ENCODE peak calls at places on chromosome 11, in ten cellular contexts. One of them, this sample, is unnamed.

GRCh38 chr11:61129608-61130523 is 27.6 kb downstream of the CD5 start:
- DNase-seq in AG04449: peak; percentile 65
- DNase-seq in H1: peak; percentile 98
- DNase-seq in stomach: peak; percentile 94
- DNase-seq in RWPE2: peak; percentile 87
- DNase-seq in AG09309: peak; percentile 66
- DNase-seq in CD8-positive, alpha-beta T cell: peak; percentile 95
- DNase-seq in cardiac muscle cell: peak; percentile 90
- DNase-seq in spleen: peak; percentile 98
- DNase-seq in dorsolateral prefrontal cortex: peak; percentile 86
- DNase-seq in this sample: peak; percentile 75

GRCh38 chr11:1843098-1843473 is 4.3 kb downstream of the TNNI2 start:
- DNase-seq in AG04449: no peak
- DNase-seq in H1: no peak
- DNase-seq in stomach: no peak
- DNase-seq in RWPE2: no peak
- DNase-seq in AG09309: no peak
- DNase-seq in CD8-positive, alpha-beta T cell: no peak
- DNase-seq in cardiac muscle cell: no peak
- DNase-seq in spleen: peak; percentile 83
- DNase-seq in dorsolateral prefrontal cortex: no peak
- DNase-seq in this sample: no peak

GRCh38 chr11:10931761-10932700 is 74.2 kb upstream of the ZBED5 start:
- DNase-seq in AG04449: no peak
- DNase-seq in H1: peak; percentile 71
- DNase-seq in stomach: no peak
- DNase-seq in RWPE2: no peak
- DNase-seq in AG09309: no peak
- DNase-seq in CD8-positive, alpha-beta T cell: no peak
- DNase-seq in cardiac muscle cell: peak; percentile 47
- DNase-seq in spleen: no peak
- DNase-seq in dorsolateral prefrontal cortex: peak; percentile 46
- DNase-seq in this sample: no peak

GRCh38 chr11:103359221-103359620 is 250.0 kb downstream of the DYNC2H1 start:
- DNase-seq in AG04449: no peak
- DNase-seq in H1: no peak
- DNase-seq in stomach: no peak
- DNase-seq in RWPE2: no peak
- DNase-seq in AG09309: no peak
- DNase-seq in CD8-positive, alpha-beta T cell: no peak
- DNase-seq in cardiac muscle cell: no peak
- DNase-seq in spleen: no peak
- DNase-seq in dorsolateral prefrontal cortex: no peak
- DNase-seq in this sample: no peak

GRCh38 chr11:28833670-28834069 is 725.5 kb downstream of the METTL15 start:
- DNase-seq in AG04449: peak; percentile 98
- DNase-seq in H1: no peak
- DNase-seq in stomach: no peak
- DNase-seq in RWPE2: no peak
- DNase-seq in AG09309: peak; percentile 97
- DNase-seq in CD8-positive, alpha-beta T cell: no peak
- DNase-seq in cardiac muscle cell: no peak
- DNase-seq in spleen: no peak
- DNase-seq in dorsolateral prefrontal cortex: no peak
- DNase-seq in this sample: peak; percentile 82

GRCh38 chr11:1946812-1947480 is at the start of gene MRPL23:
- DNase-seq in AG04449: no peak
- DNase-seq in H1: no peak
- DNase-seq in stomach: no peak
- DNase-seq in RWPE2: no peak
- DNase-seq in AG09309: no peak
- DNase-seq in CD8-positive, alpha-beta T cell: no peak
- DNase-seq in cardiac muscle cell: no peak
- DNase-seq in spleen: peak; percentile 68
- DNase-seq in dorsolateral prefrontal cortex: no peak
- DNase-seq in this sample: no peak

GRCh38 chr11:126308271-126308671 is 4.4 kb downstream of the DCPS start:
- DNase-seq in AG04449: no peak
- DNase-seq in H1: no peak
- DNase-seq in stomach: no peak
- DNase-seq in RWPE2: no peak
- DNase-seq in AG09309: no peak
- DNase-seq in CD8-positive, alpha-beta T cell: no peak
- DNase-seq in cardiac muscle cell: no peak
- DNase-seq in spleen: no peak
- DNase-seq in dorsolateral prefrontal cortex: no peak
- DNase-seq in this sample: no peak

GRCh38 chr11:17917556-17917955 is 95.3 kb downstream of the SERGEF start:
- DNase-seq in AG04449: no peak
- DNase-seq in H1: no peak
- DNase-seq in stomach: no peak
- DNase-seq in RWPE2: no peak
- DNase-seq in AG09309: no peak
- DNase-seq in CD8-positive, alpha-beta T cell: no peak
- DNase-seq in cardiac muscle cell: no peak
- DNase-seq in spleen: no peak
- DNase-seq in dorsolateral prefrontal cortex: no peak
- DNase-seq in this sample: no peak

GRCh38 chr11:63635762-63636465 is 21.7 kb upstream of the PLAAT3 start:
- DNase-seq in AG04449: no peak
- DNase-seq in H1: peak; percentile 85
- DNase-seq in stomach: peak; percentile 63
- DNase-seq in RWPE2: no peak
- DNase-seq in AG09309: no peak
- DNase-seq in CD8-positive, alpha-beta T cell: peak; percentile 82
- DNase-seq in cardiac muscle cell: peak; percentile 67
- DNase-seq in spleen: no peak
- DNase-seq in dorsolateral prefrontal cortex: peak; percentile 71
- DNase-seq in this sample: peak; percentile 45

GRCh38 chr11:115503083-115503885 is 931 bp downstream of the CADM1 start:
- DNase-seq in AG04449: no peak
- DNase-seq in H1: peak; percentile 77
- DNase-seq in stomach: peak; percentile 69
- DNase-seq in RWPE2: no peak
- DNase-seq in AG09309: no peak
- DNase-seq in CD8-positive, alpha-beta T cell: peak; percentile 48
- DNase-seq in cardiac muscle cell: peak; percentile 86
- DNase-seq in spleen: peak; percentile 81
- DNase-seq in dorsolateral prefrontal cortex: peak; percentile 80
- DNase-seq in this sample: no peak

GRCh38 chr11:63869171-63869591 is 30.3 kb downstream of the MARK2 start:
- DNase-seq in AG04449: no peak
- DNase-seq in H1: no peak
- DNase-seq in stomach: no peak
- DNase-seq in RWPE2: no peak
- DNase-seq in AG09309: no peak
- DNase-seq in CD8-positive, alpha-beta T cell: no peak
- DNase-seq in cardiac muscle cell: no peak
- DNase-seq in spleen: no peak
- DNase-seq in dorsolateral prefrontal cortex: no peak
- DNase-seq in this sample: no peak

GRCh38 chr11:62444835-62445234 is 26.0 kb downstream of the SCGB1A1 start:
- DNase-seq in AG04449: no peak
- DNase-seq in H1: no peak
- DNase-seq in stomach: no peak
- DNase-seq in RWPE2: no peak
- DNase-seq in AG09309: no peak
- DNase-seq in CD8-positive, alpha-beta T cell: no peak
- DNase-seq in cardiac muscle cell: no peak
- DNase-seq in spleen: no peak
- DNase-seq in dorsolateral prefrontal cortex: no peak
- DNase-seq in this sample: no peak

GRCh38 chr11:124843616-124843910 is 21.7 kb upstream of the ROBO3 start:
- DNase-seq in AG04449: no peak
- DNase-seq in H1: no peak
- DNase-seq in stomach: no peak
- DNase-seq in RWPE2: no peak
- DNase-seq in AG09309: no peak
- DNase-seq in CD8-positive, alpha-beta T cell: no peak
- DNase-seq in cardiac muscle cell: no peak
- DNase-seq in spleen: no peak
- DNase-seq in dorsolateral prefrontal cortex: no peak
- DNase-seq in this sample: no peak

GRCh38 chr11:84853841-84854497 is 773.2 kb downstream of the DLG2 start:
- DNase-seq in AG04449: no peak
- DNase-seq in H1: no peak
- DNase-seq in stomach: no peak
- DNase-seq in RWPE2: no peak
- DNase-seq in AG09309: no peak
- DNase-seq in CD8-positive, alpha-beta T cell: no peak
- DNase-seq in cardiac muscle cell: no peak
- DNase-seq in spleen: no peak
- DNase-seq in dorsolateral prefrontal cortex: no peak
- DNase-seq in this sample: no peak

GRCh38 chr11:19601235-19601634 is 111.4 kb upstream of the NAV2 start:
- DNase-seq in AG04449: no peak
- DNase-seq in H1: no peak
- DNase-seq in stomach: no peak
- DNase-seq in RWPE2: no peak
- DNase-seq in AG09309: no peak
- DNase-seq in CD8-positive, alpha-beta T cell: no peak
- DNase-seq in cardiac muscle cell: no peak
- DNase-seq in spleen: no peak
- DNase-seq in dorsolateral prefrontal cortex: no peak
- DNase-seq in this sample: no peak

GRCh38 chr11:19602406-19602805 is 110.2 kb upstream of the NAV2 start:
- DNase-seq in AG04449: no peak
- DNase-seq in H1: no peak
- DNase-seq in stomach: no peak
- DNase-seq in RWPE2: no peak
- DNase-seq in AG09309: no peak
- DNase-seq in CD8-positive, alpha-beta T cell: no peak
- DNase-seq in cardiac muscle cell: no peak
- DNase-seq in spleen: no peak
- DNase-seq in dorsolateral prefrontal cortex: no peak
- DNase-seq in this sample: no peak

GRCh38 chr11:19604679-19605375 is 107.8 kb upstream of the NAV2 start:
- DNase-seq in AG04449: no peak
- DNase-seq in H1: no peak
- DNase-seq in stomach: no peak
- DNase-seq in RWPE2: no peak
- DNase-seq in AG09309: no peak
- DNase-seq in CD8-positive, alpha-beta T cell: no peak
- DNase-seq in cardiac muscle cell: no peak
- DNase-seq in spleen: no peak
- DNase-seq in dorsolateral prefrontal cortex: no peak
- DNase-seq in this sample: no peak

GRCh38 chr11:19603771-19604170 is 108.9 kb upstream of the NAV2 start:
- DNase-seq in AG04449: no peak
- DNase-seq in H1: no peak
- DNase-seq in stomach: no peak
- DNase-seq in RWPE2: no peak
- DNase-seq in AG09309: no peak
- DNase-seq in CD8-positive, alpha-beta T cell: no peak
- DNase-seq in cardiac muscle cell: no peak
- DNase-seq in spleen: no peak
- DNase-seq in dorsolateral prefrontal cortex: no peak
- DNase-seq in this sample: no peak

GRCh38 chr11:19602906-19603305 is 109.7 kb upstream of the NAV2 start:
- DNase-seq in AG04449: no peak
- DNase-seq in H1: no peak
- DNase-seq in stomach: no peak
- DNase-seq in RWPE2: no peak
- DNase-seq in AG09309: no peak
- DNase-seq in CD8-positive, alpha-beta T cell: no peak
- DNase-seq in cardiac muscle cell: no peak
- DNase-seq in spleen: no peak
- DNase-seq in dorsolateral prefrontal cortex: no peak
- DNase-seq in this sample: no peak
- H3K4me3 ChIP-seq in AG04449: no peak overlapping the region
- H3K4me3 ChIP-seq in H1: no peak overlapping the region
- H3K4me3 ChIP-seq in stomach: no peak overlapping the region
- H3K4me3 ChIP-seq in RWPE2: no peak overlapping the region
- H3K4me3 ChIP-seq in AG09309: no peak overlapping the region
- H3K4me3 ChIP-seq in CD8-positive, alpha-beta T cell: no peak overlapping the region
- H3K4me3 ChIP-seq in cardiac muscle cell: no peak overlapping the region
- H3K4me3 ChIP-seq in spleen: no peak overlapping the region
- H3K4me3 ChIP-seq in dorsolateral prefrontal cortex: no peak overlapping the region
- H3K4me3 ChIP-seq in this sample: no peak overlapping the region

GRCh38 chr11:77879218-77879617 is 58.3 kb downstream of the AAMDC start:
- DNase-seq in AG04449: no peak
- DNase-seq in H1: no peak
- DNase-seq in stomach: no peak
- DNase-seq in RWPE2: no peak
- DNase-seq in AG09309: no peak
- DNase-seq in CD8-positive, alpha-beta T cell: no peak
- DNase-seq in cardiac muscle cell: no peak
- DNase-seq in spleen: no peak
- DNase-seq in dorsolateral prefrontal cortex: no peak
- DNase-seq in this sample: no peak
- TF ChIP-seq CTCF in AG04449: no peak
- TF ChIP-seq CTCF in H1: no peak
- TF ChIP-seq CTCF in stomach: no peak
- TF ChIP-seq CTCF in RWPE2: no peak
- TF ChIP-seq CTCF in AG09309: peak; percentile 7
- TF ChIP-seq CTCF in CD8-positive, alpha-beta T cell: no peak
- TF ChIP-seq CTCF in cardiac muscle cell: no peak
- TF ChIP-seq CTCF in spleen: no peak
- TF ChIP-seq CTCF in dorsolateral prefrontal cortex: no peak
- TF ChIP-seq CTCF in this sample: no peak

GRCh38 chr11:77418981-77419592 is 54.8 kb downstream of the PAK1 start:
- DNase-seq in AG04449: no peak
- DNase-seq in H1: no peak
- DNase-seq in stomach: no peak
- DNase-seq in RWPE2: no peak
- DNase-seq in AG09309: no peak
- DNase-seq in CD8-positive, alpha-beta T cell: no peak
- DNase-seq in cardiac muscle cell: no peak
- DNase-seq in spleen: no peak
- DNase-seq in dorsolateral prefrontal cortex: no peak
- DNase-seq in this sample: no peak
- H3K4me3 ChIP-seq in AG04449: no peak overlapping the region
- H3K4me3 ChIP-seq in H1: no peak overlapping the region
- H3K4me3 ChIP-seq in stomach: no peak overlapping the region
- H3K4me3 ChIP-seq in RWPE2: no peak overlapping the region
- H3K4me3 ChIP-seq in AG09309: no peak overlapping the region
- H3K4me3 ChIP-seq in CD8-positive, alpha-beta T cell: no peak overlapping the region
- H3K4me3 ChIP-seq in cardiac muscle cell: no peak overlapping the region
- H3K4me3 ChIP-seq in spleen: no peak overlapping the region
- H3K4me3 ChIP-seq in dorsolateral prefrontal cortex: no peak overlapping the region
- H3K4me3 ChIP-seq in this sample: no peak overlapping the region

GRCh38 chr11:113538801-113539200 is 63.6 kb upstream of the DRD2 start:
- DNase-seq in AG04449: no peak
- DNase-seq in H1: no peak
- DNase-seq in stomach: no peak
- DNase-seq in RWPE2: no peak
- DNase-seq in AG09309: no peak
- DNase-seq in CD8-positive, alpha-beta T cell: peak; percentile 19
- DNase-seq in cardiac muscle cell: no peak
- DNase-seq in spleen: no peak
- DNase-seq in dorsolateral prefrontal cortex: no peak
- DNase-seq in this sample: no peak
- TF ChIP-seq CTCF in AG04449: no peak
- TF ChIP-seq CTCF in H1: no peak
- TF ChIP-seq CTCF in stomach: no peak
- TF ChIP-seq CTCF in RWPE2: no peak
- TF ChIP-seq CTCF in AG09309: no peak
- TF ChIP-seq CTCF in CD8-positive, alpha-beta T cell: no peak
- TF ChIP-seq CTCF in cardiac muscle cell: no peak
- TF ChIP-seq CTCF in spleen: no peak
- TF ChIP-seq CTCF in dorsolateral prefrontal cortex: no peak
- TF ChIP-seq CTCF in this sample: no peak

This sample was measured in astrocyte of the cerebellum.